ENCODE peak calls at places on chromosomes 16 and 17, in eight cellular contexts. W is WERI-Rb-1, L is left cardiac atrium, H is NCI-H510A treated with DMSO at 0.1 percent for 48 hours, R is RWPE1, G is NCI-H748 treated with DMSO at 0.1 percent for 48 hours, O is NCI-H2029, S is psoas muscle. V is an unnamed sample.

GRCh38 chr16:73231969-73232554 is 184.1 kb upstream of the ZFHX3 start:
- DNase-seq in W (no peak), L (peak; percentile 26), H (no peak), R (no peak), G (no peak), O (no peak), S (no peak), V (no peak)

GRCh38 chr17:37117743-37118142 is 169.0 kb downstream of the AATF start:
- DNase-seq in W (no peak), L (no peak), H (no peak), R (no peak), G (no peak), O (peak; percentile 19), S (no peak), V (no peak)

GRCh38 chr16:67862623-67863583 is 9.9 kb upstream of the EDC4 start:
- DNase-seq in W (no peak), L (peak; percentile 79), H (no peak), R (no peak), G (no peak), O (no peak), S (peak; percentile 83), V (no peak)

GRCh38 chr16:19282101-19282500 is 3.4 kb upstream of the CLEC19A start:
- DNase-seq in W (no peak), L (no peak), H (no peak), R (no peak), G (no peak), O (no peak), S (no peak), V (no peak)

GRCh38 chr16:31050280-31051030 is 17.1 kb downstream of the STX4 start:
- DNase-seq in W (no peak), L (no peak), H (no peak), R (no peak), G (no peak), O (no peak), S (no peak), V (no peak)

GRCh38 chr16:57314161-57314785 is 29.8 kb upstream of the PLLP start:
- DNase-seq in W (no peak), L (no peak), H (no peak), R (no peak), G (no peak), O (no peak), S (no peak), V (peak; percentile 20)

GRCh38 chr17:16104189-16104588 is 104.6 kb downstream of the TTC19 start:
- DNase-seq in W (no peak), L (no peak), H (no peak), R (no peak), G (no peak), O (no peak), S (no peak), V (no peak)

GRCh38 chr17:61465550-61466237 is 13.5 kb downstream of the TBX4 start:
- DNase-seq in W (no peak), L (no peak), H (no peak), R (no peak), G (no peak), O (no peak), S (no peak), V (no peak)

GRCh38 chr17:1475321-1475854 is 17.1 kb downstream of the MYO1C start:
- DNase-seq in W (no peak), L (peak; percentile 14), H (no peak), R (no peak), G (no peak), O (no peak), S (no peak), V (peak; percentile 57)

GRCh38 chr17:28065706-28066105 is 23.2 kb downstream of the NLK start:
- DNase-seq in W (no peak), L (no peak), H (no peak), R (no peak), G (no peak), O (no peak), S (no peak), V (no peak)

GRCh38 chr16:8516471-8516870 is 73.8 kb downstream of the TMEM114 start:
- DNase-seq in W (no peak), L (no peak), H (no peak), R (no peak), G (no peak), O (no peak), S (no peak), V (no peak)

GRCh38 chr17:11940904-11941303 is 56.4 kb downstream of the ZNF18 start:
- DNase-seq in W (no peak), L (no peak), H (no peak), R (no peak), G (no peak), O (no peak), S (no peak), V (peak; percentile 72)

GRCh38 chr17:77504652-77505459 is 364.1 kb downstream of the SEC14L1 start:
- DNase-seq in W (peak; percentile 5), L (no peak), H (no peak), R (no peak), G (no peak), O (no peak), S (no peak), V (no peak)

GRCh38 chr16:84593825-84594724 is 23.8 kb downstream of the COTL1 start:
- DNase-seq in W (no peak), L (peak; percentile 46), H (peak; percentile 66), R (no peak), G (no peak), O (no peak), S (no peak), V (peak; percentile 59)

GRCh38 chr16:11624645-11625607 is 38.2 kb upstream of the LITAF start:
- DNase-seq in W (no peak), L (no peak), H (no peak), R (no peak), G (no peak), O (no peak), S (no peak), V (peak; percentile 76)

GRCh38 chr17:73600103-73600871 is 44.0 kb downstream of the SDK2 start:
- DNase-seq in W (peak; percentile 72), L (no peak), H (no peak), R (no peak), G (no peak), O (no peak), S (no peak), V (no peak)

GRCh38 chr16:85029413-85029794 is 1.8 kb downstream of the KIAA0513 start:
- DNase-seq in W (no peak), L (no peak), H (no peak), R (peak; percentile 75), G (no peak), O (no peak), S (no peak), V (peak; percentile 65)

GRCh38 chr16:67396775-67397450 is 3.6 kb upstream of the TPPP3 start:
- DNase-seq in W (no peak), L (no peak), H (no peak), R (no peak), G (no peak), O (no peak), S (no peak), V (peak; percentile 40)

GRCh38 chr16:57245472-57246113 is 534 bp downstream of the ARL2BP start:
- DNase-seq in W (peak; percentile 42), L (no peak), H (peak; percentile 37), R (peak; percentile 42), G (no peak), O (no peak), S (peak; percentile 55), V (peak; percentile 40)

GRCh38 chr17:9924735-9925191 is 19.7 kb upstream of the RCVRN start:
- DNase-seq in W (peak; percentile 57), L (no peak), H (peak; percentile 10), R (peak; percentile 71), G (peak; percentile 56), O (peak; percentile 16), S (no peak), V (peak; percentile 93)

GRCh38 chr16:74169687-74170522 is 126.7 kb upstream of the PSMD7 start:
- DNase-seq in W (no peak), L (no peak), H (no peak), R (no peak), G (no peak), O (no peak), S (no peak), V (no peak)